ENCODE peak calls at places on chromosome 17, in five cellular contexts. R is CD8-positive, alpha-beta T cell; G is progenitor cell of endocrine pancreas; H is fibroblast of lung; K is bronchial epithelial cell. Z is an unnamed sample.
A peak's percentile ranks its signal among the peaks of the same experiment; 100 is the strongest.

GRCh38 chr17:67452681-67453554 is 75.8 kb downstream of the PITPNC1 start:
- DNase-seq in R (peak; percentile 56), G (no peak), H (no peak), K (no peak), Z (no peak)

GRCh38 chr17:58323420-58324408 is 4.9 kb downstream of the TSPOAP1 start:
- DNase-seq in R (no peak), G (no peak), H (no peak), K (no peak), Z (no peak)

GRCh38 chr17:13735861-13736260 is 134.1 kb upstream of the HS3ST3A1 start:
- DNase-seq in R (no peak), G (no peak), H (no peak), K (no peak), Z (peak; percentile 33)

GRCh38 chr17:3030096-3030495 is 33.3 kb downstream of the OR1D5 start:
- DNase-seq in R (no peak), G (no peak), H (peak; percentile 79), K (peak; percentile 81), Z (peak; percentile 58)

GRCh38 chr17:20703781-20704180 is 124.3 kb downstream of the CDRT15L2 start:
- DNase-seq in R (no peak), G (no peak), H (no peak), K (no peak), Z (no peak)

GRCh38 chr17:57892820-57893595 is 43.2 kb upstream of the MRPS23 start:
- DNase-seq in R (no peak), G (no peak), H (peak; percentile 97), K (peak; percentile 95), Z (peak; percentile 99)

GRCh38 chr17:14330492-14330920 is 29.6 kb downstream of the HS3ST3B1 start:
- DNase-seq in R (no peak), G (no peak), H (peak; percentile 42), K (no peak), Z (no peak)

GRCh38 chr17:79211061-79211770 is 136.6 kb downstream of the ENGASE start:
- DNase-seq in R (no peak), G (no peak), H (no peak), K (no peak), Z (no peak)

GRCh38 chr17:82200743-82201497 is 11.7 kb downstream of the CCDC57 start:
- DNase-seq in R (peak; percentile 75), G (no peak), H (no peak), K (no peak), Z (no peak)

GRCh38 chr17:3594056-3594810 is 15.0 kb downstream of the TRPV1 start:
- DNase-seq in R (no peak), G (no peak), H (peak; percentile 91), K (peak; percentile 20), Z (no peak)

GRCh38 chr17:79038545-79039135 is 14.7 kb downstream of the C1QTNF1 start:
- DNase-seq in R (no peak), G (no peak), H (peak; percentile 86), K (peak; percentile 93), Z (peak; percentile 93)

GRCh38 chr17:28193241-28193640 is 125.8 kb upstream of the TMEM97 start:
- DNase-seq in R (no peak), G (no peak), H (no peak), K (no peak), Z (no peak)

GRCh38 chr17:78276098-78276497 is 44.7 kb downstream of the TMEM235 start:
- DNase-seq in R (no peak), G (no peak), H (no peak), K (no peak), Z (no peak)

GRCh38 chr17:58388302-58389190 is 28.8 kb downstream of the RNF43 start:
- DNase-seq in R (no peak), G (no peak), H (peak; percentile 14), K (no peak), Z (no peak)

GRCh38 chr17:51493206-51493605 is 232.9 kb downstream of the UTP18 start:
- DNase-seq in R (no peak), G (no peak), H (no peak), K (no peak), Z (no peak)

GRCh38 chr17:78256705-78257559 is 25.5 kb downstream of the TMEM235 start:
- DNase-seq in R (no peak), G (no peak), H (no peak), K (no peak), Z (no peak)

GRCh38 chr17:41547378-41547841 is 19.3 kb upstream of the KRT19 start:
- DNase-seq in R (no peak), G (no peak), H (peak; percentile 70), K (no peak), Z (no peak)

GRCh38 chr17:4672726-4673125 is 31.2 kb downstream of the PELP1 start:
- DNase-seq in R (no peak), G (no peak), H (no peak), K (no peak), Z (no peak)

GRCh38 chr17:5899496-5900195 is 170.5 kb upstream of the WSCD1 start:
- DNase-seq in R (no peak), G (no peak), H (no peak), K (no peak), Z (no peak)

GRCh38 chr17:9142772-9143494 is 121.6 kb downstream of the NTN1 start:
- DNase-seq in R (no peak), G (no peak), H (no peak), K (no peak), Z (no peak)

GRCh38 chr17:59331929-59332889 is 754 bp downstream of the YPEL2 start:
- DNase-seq in R (peak; percentile 69), G (peak; percentile 24), H (no peak), K (no peak), Z (no peak)

GRCh38 chr17:65193305-65194293 is 56.4 kb downstream of the RGS9 start:
- DNase-seq in R (no peak), G (no peak), H (peak; percentile 25), K (no peak), Z (no peak)

GRCh38 chr17:39246274-39246673 is 20.5 kb upstream of the STAC2 start:
- DNase-seq in R (no peak), G (no peak), H (no peak), K (no peak), Z (no peak)

GRCh38 chr17:73371285-73371684 is 59.5 kb upstream of the CDC42EP4 start:
- DNase-seq in R (no peak), G (no peak), H (peak; percentile 92), K (peak; percentile 72), Z (peak; percentile 82)

GRCh38 chr17:55576237-55576998 is 65.2 kb upstream of the SMIM36 start:
- DNase-seq in R (no peak), G (no peak), H (peak; percentile 87), K (peak; percentile 75), Z (peak; percentile 80)

GRCh38 chr17:44636562-44636961 is 19.7 kb upstream of the MEIOC start:
- DNase-seq in R (no peak), G (no peak), H (peak; percentile 41), K (peak; percentile 45), Z (peak; percentile 59)

GRCh38 chr17:3815925-3816324 is 14.9 kb upstream of the ITGAE start:
- DNase-seq in R (no peak), G (no peak), H (no peak), K (no peak), Z (no peak)

GRCh38 chr17:32529604-32530003 is 42.8 kb downstream of the CDK5R1 start:
- DNase-seq in R (no peak), G (no peak), H (no peak), K (no peak), Z (no peak)

GRCh38 chr17:73064084-73064938 is 28.2 kb downstream of the SLC39A11 start:
- DNase-seq in R (no peak), G (no peak), H (peak; percentile 17), K (no peak), Z (no peak)

GRCh38 chr17:41585301-41585700 is 1.4 kb downstream of the KRT14 start:
- DNase-seq in R (no peak), G (no peak), H (no peak), K (no peak), Z (no peak)

GRCh38 chr17:78485416-78486168 is 91.6 kb downstream of the DNAH17 start:
- DNase-seq in R (no peak), G (no peak), H (no peak), K (no peak), Z (no peak)

GRCh38 chr17:45149669-45150603 is 1.7 kb downstream of the HEXIM1 start:
- DNase-seq in R (peak; percentile 65), G (no peak), H (peak; percentile 62), K (no peak), Z (no peak)

GRCh38 chr17:4928881-4929280 is 3.2 kb upstream of the GP1BA start:
- DNase-seq in R (no peak), G (no peak), H (no peak), K (no peak), Z (no peak)

GRCh38 chr17:1522626-1523025 is 6.2 kb upstream of the INPP5K start:
- DNase-seq in R (no peak), G (no peak), H (no peak), K (no peak), Z (no peak)
- TF ChIP-seq CTCF in R (no peak), G (no peak), H (no peak), K (no peak), Z (no peak)

GRCh38 chr17:18124346-18125126 is 16.0 kb downstream of the MYO15A start:
- DNase-seq in R (no peak), G (no peak), H (no peak), K (no peak), Z (no peak)
- TF ChIP-seq CTCF in R (no peak), G (no peak), H (no peak), K (no peak), Z (no peak)

DNA sequence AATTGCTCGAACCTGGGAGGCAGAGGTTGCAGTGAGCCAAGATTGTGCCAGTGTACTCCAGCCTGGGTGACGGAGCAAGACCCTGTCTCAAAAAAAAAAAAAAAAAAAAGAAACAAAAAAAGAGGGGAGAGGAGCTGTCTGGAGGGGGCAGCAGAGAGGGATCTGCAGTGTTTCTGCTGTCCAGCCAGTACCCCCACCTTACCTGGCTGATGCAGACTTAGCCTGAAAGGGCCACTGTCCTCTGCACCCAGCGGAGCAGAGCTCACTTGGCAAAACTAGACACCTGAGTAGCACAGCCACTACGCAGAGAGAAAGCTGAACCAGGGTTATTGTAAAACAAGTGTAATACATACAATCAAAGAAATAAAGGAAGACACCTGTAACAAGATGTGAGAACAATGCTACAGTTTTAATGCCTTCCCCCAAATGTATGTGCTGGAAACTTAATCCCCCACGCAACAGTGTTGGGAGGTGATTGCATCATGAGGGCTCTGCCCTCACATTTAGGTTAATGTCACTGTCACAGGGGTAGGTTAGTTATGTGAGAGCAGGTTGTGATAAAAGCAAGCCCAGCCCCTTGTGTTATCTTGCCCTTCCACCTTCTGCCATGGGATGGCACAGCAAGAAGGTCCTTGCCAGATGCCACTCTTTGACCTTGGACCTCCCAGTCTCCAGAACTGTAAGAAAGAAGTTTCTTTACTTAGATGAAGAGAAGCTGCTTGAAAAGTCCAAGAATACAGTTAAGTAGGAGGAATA is 211.2 kb downstream of the RPTOR start:
- DNase-seq in R (no peak), G (no peak), H (no peak), K (no peak), Z (no peak)
- TF ChIP-seq CTCF in R (no peak), G (peak; percentile 27), H (peak; percentile 30), K (no peak), Z (peak; percentile 63)

DNA sequence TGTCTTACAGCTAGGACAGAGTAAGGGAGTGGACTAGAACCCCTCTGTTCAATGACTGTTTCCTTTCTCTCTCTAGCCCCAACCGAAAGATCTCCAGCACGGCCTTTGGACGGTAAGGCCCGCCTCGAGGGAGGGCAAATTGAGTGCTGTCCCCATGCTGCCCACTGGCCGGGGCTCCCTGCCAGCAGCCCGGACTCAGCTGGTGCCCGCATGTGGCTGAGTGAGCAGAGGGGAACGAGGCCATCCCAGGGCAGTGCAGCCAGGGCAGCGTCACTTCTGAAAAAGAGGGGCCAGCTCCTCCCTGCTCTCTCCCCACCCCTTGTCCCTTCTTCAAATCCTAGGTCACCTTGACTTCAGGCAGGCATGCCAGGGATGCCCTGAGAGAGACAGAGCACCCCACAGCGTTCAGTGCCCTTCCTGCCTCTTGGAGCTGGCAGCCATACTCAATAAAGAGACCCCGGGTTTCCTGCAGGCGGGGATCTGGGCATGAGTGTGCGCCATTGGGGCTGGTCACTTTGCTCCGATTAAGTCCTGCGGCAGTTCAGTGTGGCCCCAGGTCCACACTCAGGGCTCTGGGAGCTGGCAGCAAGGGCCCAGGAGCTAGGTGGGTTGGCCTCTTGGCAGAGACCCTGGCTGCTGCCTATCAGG is 130.9 kb downstream of the RAB11FIP4 start:
- DNase-seq in R (no peak), G (no peak), H (no peak), K (no peak), Z (no peak)
- TF ChIP-seq CTCF in R (no peak), G (no peak), H (no peak), K (no peak), Z (no peak)

Z was measured in HFFc6.